ENCODE peak calls at places on chromosomes 1 and 21, in eight cellular contexts. X, Q, M, R, F, N, Z and H are unnamed samples.

GRCh38 chr1:9561429-9561828 is 22.2 kb downstream of the SLC25A33 start:
- DNase-seq in Q (peak), X (peak), N (no peak), F (peak), R (no peak), Z (no peak), M (no peak), H (no peak)

GRCh38 chr1:3007298-3008147 is 13.7 kb upstream of the ACTRT2 start:
- DNase-seq in X (no peak), Q (no peak), F (no peak), M (peak), N (no peak), R (no peak), Z (peak), H (peak)

GRCh38 chr1:205430631-205431305 is 8.9 kb upstream of the LEMD1 start:
- DNase-seq in F (peak), X (peak), N (peak), Z (no peak), M (no peak), Q (no peak), R (peak), H (peak)

GRCh38 chr1:93905051-93905450 is 4.2 kb downstream of the GCLM start:
- DNase-seq in X (no peak), N (no peak), F (no peak), Z (no peak), M (no peak), Q (no peak), R (no peak), H (no peak)

GRCh38 chr1:222897527-222898190 is 82.8 kb downstream of the DISP1 start:
- DNase-seq in R (no peak), Z (no peak), M (no peak), N (no peak), Q (no peak), F (no peak), X (no peak), H (no peak)

GRCh38 chr1:159891275-159892157 is 8.4 kb downstream of the CFAP45 start:
- DNase-seq in M (peak), X (peak), R (peak), Z (peak), Q (peak), F (peak), N (peak), H (peak)

GRCh38 chr1:224245188-224245587 is 62.1 kb downstream of the DEGS1 start:
- DNase-seq in X (peak), Z (no peak), M (no peak), R (peak), N (no peak), F (peak), Q (no peak), H (no peak)

GRCh38 chr21:29849735-29850176 is 90.0 kb downstream of the GRIK1 start:
- DNase-seq in N (peak), Z (no peak), X (peak), R (peak), F (peak), M (no peak), Q (peak), H (no peak)

GRCh38 chr1:170114916-170115315 is 30.8 kb upstream of the NTMT2 start:
- DNase-seq in R (no peak), Q (no peak), N (peak), F (no peak), Z (no peak), M (no peak), X (no peak), H (no peak)

GRCh38 chr1:38559180-38559874 is 300.2 kb downstream of the RRAGC start:
- DNase-seq in F (peak), Z (no peak), N (no peak), Q (no peak), M (no peak), X (peak), R (peak), H (no peak)

GRCh38 chr1:236489710-236490377 is 33.9 kb upstream of the LGALS8 start:
- DNase-seq in M (no peak), N (peak), Q (peak), X (peak), R (no peak), F (peak), Z (no peak), H (no peak)

GRCh38 chr1:29803486-29803885 is 567.2 kb downstream of the PTPRU start:
- DNase-seq in F (no peak), R (no peak), M (peak), X (no peak), N (no peak), Z (peak), Q (no peak), H (no peak)

GRCh38 chr1:182069028-182069466 is 7.5 kb upstream of the ZNF648 start:
- DNase-seq in Q (peak), F (peak), R (peak), M (no peak), X (peak), Z (no peak), N (peak), H (peak)

GRCh38 chr1:75521658-75522057 is 89.3 kb downstream of the SLC44A5 start:
- DNase-seq in Q (no peak), M (no peak), X (no peak), Z (no peak), R (no peak), N (no peak), F (no peak), H (no peak)

GRCh38 chr1:19869929-19870328 is 12.3 kb upstream of the OTUD3 start:
- DNase-seq in Q (peak), X (no peak), N (no peak), R (no peak), M (no peak), F (no peak), Z (no peak), H (no peak)

GRCh38 chr1:27233677-27234053 is 767 bp upstream of the WDTC1 start:
- DNase-seq in R (no peak), N (no peak), F (no peak), Q (peak), Z (no peak), M (no peak), X (no peak), H (no peak)

GRCh38 chr1:211705439-211706205 is 30.2 kb upstream of the NEK2 start:
- DNase-seq in M (no peak), N (no peak), R (no peak), X (no peak), Q (no peak), F (no peak), Z (no peak), H (no peak)

GRCh38 chr1:24952413-24952841 is 22.4 kb upstream of the RUNX3 start:
- DNase-seq in M (no peak), N (no peak), X (no peak), Q (no peak), Z (no peak), F (no peak), R (no peak), H (no peak)

GRCh38 chr1:83994111-83994510 is 4.8 kb downstream of the TTLL7 start:
- DNase-seq in Q (no peak), M (no peak), N (no peak), Z (no peak), R (no peak), F (no peak), X (no peak), H (no peak)

GRCh38 chr1:156884560-156884959 is 9.0 kb upstream of the PEAR1 start:
- DNase-seq in Q (no peak), Z (no peak), F (no peak), R (no peak), X (no peak), M (no peak), N (peak), H (no peak)

GRCh38 chr1:32336963-32337675 is 1.1 kb upstream of the MARCKSL1 start:
- DNase-seq in R (no peak), Z (no peak), M (no peak), X (no peak), N (no peak), F (no peak), Q (no peak), H (no peak)

GRCh38 chr1:156177918-156178654 is 15.8 kb upstream of the SLC25A44 start:
- DNase-seq in Z (no peak), M (no peak), X (no peak), Q (no peak), N (no peak), F (no peak), R (no peak), H (no peak)

DNA sequence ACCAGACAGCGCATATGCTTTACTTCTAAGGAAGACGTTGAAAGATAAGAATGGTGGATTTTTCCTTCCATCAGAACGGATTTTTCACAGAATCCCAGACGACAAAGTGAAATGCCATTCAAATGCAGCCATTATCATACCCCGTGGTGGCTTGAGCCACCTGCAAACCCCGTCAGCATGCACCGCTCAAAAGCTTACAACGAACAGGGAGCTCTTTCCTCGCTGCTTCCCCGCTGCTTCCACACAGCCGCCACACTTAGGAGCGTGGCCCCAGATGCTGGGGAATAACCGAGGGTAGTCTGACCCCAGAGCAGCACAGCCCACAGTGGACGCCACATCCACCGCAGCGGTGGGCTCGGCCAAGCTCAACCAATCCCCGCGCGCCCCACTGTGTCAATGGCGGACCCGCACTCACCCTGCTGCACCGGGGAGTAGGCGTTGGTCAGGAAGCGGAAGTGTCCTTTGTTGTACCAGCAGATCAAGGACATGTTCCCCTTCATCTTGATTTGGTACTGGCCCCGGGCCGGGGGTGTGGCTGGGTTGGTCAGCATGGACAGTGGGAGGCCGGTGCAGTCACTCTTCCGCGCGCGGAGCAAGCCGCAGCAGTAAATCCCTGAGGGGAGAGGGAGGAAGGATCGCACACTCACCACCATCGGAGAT is 93.6 kb downstream of the PGBD5 start:
- DNase-seq in R (no peak), Z (no peak), M (no peak), Q (no peak), F (no peak), X (peak), N (peak), H (peak)
- TF ChIP-seq CTCF in R (no peak), Z (no peak), M (no peak), Q (no peak), F (no peak), X (no peak), N (no peak), H (no peak)

GRCh38 chr1:152533327-152533938 is 19.2 kb downstream of the CRCT1 start:
- DNase-seq in N (no peak), R (no peak), Z (no peak), M (no peak), Q (peak), X (peak), F (peak), H (no peak)
- TF ChIP-seq CTCF in N (peak), R (peak), Z (no peak), M (no peak), Q (peak), X (peak), F (peak), H (no peak)

DNA sequence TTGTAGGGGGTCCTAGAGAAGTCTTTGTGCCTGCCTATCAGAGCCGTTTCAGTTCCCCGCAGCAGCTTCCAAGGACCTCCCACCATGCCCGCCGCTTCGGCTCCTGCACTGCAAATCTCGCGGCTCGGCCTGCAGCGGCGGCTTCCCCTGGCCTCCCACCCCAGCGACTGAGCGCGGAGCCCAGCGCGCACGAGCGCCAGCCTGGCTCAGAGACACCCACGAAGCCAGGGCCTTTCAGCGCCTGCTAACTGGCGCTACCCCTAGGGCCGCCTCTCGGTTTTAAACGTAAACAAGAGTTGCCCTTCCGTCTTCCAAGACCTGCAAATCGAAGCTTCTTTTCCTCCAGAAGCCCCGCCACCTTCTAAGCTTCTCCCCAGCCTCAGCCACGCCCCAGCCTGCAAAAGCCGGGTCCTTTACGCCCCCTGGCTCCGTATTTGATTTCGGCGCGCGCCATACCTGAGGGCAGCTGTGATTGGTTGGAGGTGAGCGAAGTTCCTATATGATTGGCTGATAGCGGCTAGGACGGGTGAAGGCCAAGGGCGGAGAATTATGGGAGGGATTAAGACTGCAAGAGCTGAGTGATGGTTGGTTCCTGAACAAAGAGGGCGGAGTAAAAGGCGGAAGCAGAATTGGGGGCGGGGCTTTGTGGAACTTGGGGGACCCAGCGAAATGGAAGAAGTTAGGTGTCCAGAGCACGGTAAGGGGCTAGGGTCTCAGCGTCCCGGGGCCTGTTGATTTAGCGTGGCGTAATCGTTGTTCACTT is at the start of gene TTF2:
- DNase-seq in X (peak), M (peak), Q (peak), Z (peak), N (peak), F (peak), R (peak), H (peak)
- TF ChIP-seq CTCF in X (peak), M (no peak), Q (no peak), Z (no peak), N (peak), F (peak), R (peak), H (peak)

DNA sequence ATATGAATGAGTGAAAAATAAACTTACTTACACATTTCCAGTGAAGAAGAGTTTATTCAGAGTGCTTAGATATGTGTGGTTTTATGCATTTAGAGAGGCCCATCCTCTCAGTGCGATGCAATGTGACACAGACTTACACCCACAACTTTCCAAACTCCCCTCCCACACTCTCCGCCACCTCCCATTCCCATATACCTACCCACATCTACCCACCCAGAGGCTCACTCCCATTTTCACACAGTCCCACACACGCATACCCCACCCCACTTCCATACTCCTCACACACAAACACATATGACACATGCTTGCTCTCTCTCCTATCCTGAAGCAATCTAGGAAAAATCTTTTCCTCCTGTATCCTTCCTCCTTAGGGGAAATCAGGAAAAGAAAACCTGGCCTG is 21.9 kb upstream of the KANK4 start:
- DNase-seq in M (no peak), F (no peak), Z (no peak), N (no peak), R (no peak), X (no peak), Q (no peak), H (no peak)
- TF ChIP-seq CTCF in M (no peak), F (no peak), Z (no peak), N (no peak), R (no peak), X (no peak), Q (no peak), H (no peak)

DNA sequence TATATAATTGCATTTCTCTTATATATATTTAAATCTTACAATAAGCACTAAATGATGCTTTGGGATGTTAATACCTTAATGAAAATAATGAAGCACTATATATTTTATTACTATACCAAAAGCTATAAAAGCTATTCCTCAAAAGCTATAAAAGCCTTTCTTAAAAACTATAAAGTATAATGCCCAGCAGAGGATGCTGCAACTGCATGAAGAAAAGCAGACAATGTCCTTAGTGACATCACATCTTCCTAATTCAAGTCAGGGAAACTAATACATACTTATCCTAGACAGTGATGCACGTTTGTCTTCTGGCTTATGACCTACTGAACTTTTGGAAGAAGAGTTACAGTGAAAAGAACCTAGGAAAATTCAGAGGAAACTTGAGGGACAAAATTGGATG is 13.6 kb upstream of the C1orf185 start:
- DNase-seq in Q (no peak), F (no peak), X (no peak), N (no peak), R (no peak), Z (no peak), M (no peak), H (no peak)
- TF ChIP-seq CTCF in Q (peak), F (no peak), X (no peak), N (no peak), R (no peak), Z (no peak), M (no peak), H (no peak)

DNA sequence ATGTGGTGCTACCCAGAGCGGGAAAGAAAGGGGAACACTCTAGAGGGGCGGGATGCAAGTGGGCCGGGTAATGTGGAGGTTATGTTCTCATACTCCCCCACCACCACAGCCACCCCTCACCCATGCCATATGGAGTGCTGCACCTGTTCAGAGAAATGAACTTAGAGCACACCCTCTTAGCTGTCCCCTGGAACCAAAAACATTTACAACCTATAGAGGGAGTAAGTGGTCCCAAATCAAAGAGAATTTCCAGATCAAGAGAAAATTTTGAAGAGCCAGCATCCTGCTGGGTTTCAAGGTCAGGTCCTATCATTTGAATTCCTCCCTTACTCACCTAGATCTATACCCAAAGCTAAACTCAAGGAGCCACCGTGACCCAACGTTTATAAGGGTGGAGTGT is 319.5 kb downstream of the BRINP2 start:
- DNase-seq in R (no peak), N (no peak), Q (peak), Z (no peak), X (no peak), F (no peak), M (no peak), H (no peak)
- TF ChIP-seq CTCF in R (no peak), N (peak), Q (no peak), Z (no peak), X (no peak), F (no peak), M (no peak), H (no peak)

GRCh38 chr21:43982489-43983078 is 29.5 kb upstream of the TRAPPC10 start:
- DNase-seq in Q (no peak), F (no peak), Z (no peak), X (no peak), N (no peak), M (no peak), R (no peak), H (no peak)

GRCh38 chr21:43981871-43982210 is 30.3 kb upstream of the TRAPPC10 start:
- DNase-seq in Q (no peak), M (no peak), Z (no peak), R (no peak), X (no peak), F (no peak), N (no peak), H (no peak)

GRCh38 chr21:43978060-43978459 is 34.0 kb upstream of the TRAPPC10 start:
- DNase-seq in F (no peak), R (no peak), Z (no peak), Q (no peak), X (no peak), M (no peak), N (no peak), H (no peak)

GRCh38 chr21:43981151-43981870 is 30.8 kb upstream of the TRAPPC10 start:
- DNase-seq in X (no peak), N (no peak), Z (no peak), Q (no peak), M (no peak), R (no peak), F (no peak), H (no peak)

DNA sequence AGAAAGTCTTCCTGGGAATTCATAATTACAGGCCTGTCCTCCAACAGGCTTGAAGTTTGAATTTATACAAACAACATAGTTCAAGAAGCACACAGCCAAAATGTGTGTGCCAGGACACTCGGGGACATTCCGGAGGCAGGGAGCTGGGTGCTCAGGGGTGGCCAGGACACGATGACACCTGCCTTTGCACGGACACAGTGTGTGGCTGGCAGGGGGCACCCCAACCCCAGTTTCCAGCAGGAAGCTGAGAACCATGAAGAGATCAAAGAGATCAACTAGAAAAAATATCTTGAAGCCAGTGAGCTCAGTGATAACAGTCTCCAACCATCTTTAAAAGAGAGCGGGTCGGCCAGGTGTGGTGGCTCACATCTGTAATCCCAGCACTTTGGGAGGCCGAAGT is 32.5 kb upstream of the TRAPPC10 start:
- DNase-seq in R (no peak), X (no peak), Q (peak), N (no peak), M (no peak), F (no peak), Z (no peak), H (no peak)
- TF ChIP-seq CTCF in R (no peak), X (no peak), Q (peak), N (no peak), M (no peak), F (no peak), Z (no peak), H (no peak)

GRCh38 chr21:41713495-41714281 is 53.2 kb downstream of the RIPK4 start:
- DNase-seq in N (no peak), Z (no peak), X (no peak), Q (no peak), M (no peak), F (peak), R (no peak), H (no peak)
- TF ChIP-seq CTCF in N (no peak), Z (no peak), X (no peak), Q (no peak), M (no peak), F (no peak), R (no peak), H (no peak)